ENCODE peak calls at places on chromosomes 1 and 21, in seven cellular contexts. N is heart right ventricle; P is CD8-positive, alpha-beta T cell; T is PC-3; Y is AG09309; E is fibroblast of pulmonary artery; A is AG04450. J is an unnamed sample.

GRCh38 chr21:20388400-20388799 is 609.8 kb upstream of the NCAM2 start:
- DNase-seq in N (no peak), P (peak), T (no peak), Y (no peak), E (no peak), A (no peak), J (no peak)

GRCh38 chr1:215597961-215598360 is 30.9 kb downstream of the KCTD3 start:
- DNase-seq in N (no peak), P (no peak), T (no peak), Y (no peak), E (no peak), A (no peak), J (no peak)

GRCh38 chr1:177871633-177872562 is 98.0 kb downstream of the SEC16B start:
- DNase-seq in N (no peak), P (no peak), T (no peak), Y (no peak), E (no peak), A (no peak), J (no peak)

GRCh38 chr1:88302843-88303486 is 381.1 kb upstream of the PKN2 start:
- DNase-seq in N (peak), P (no peak), T (peak), Y (no peak), E (peak), A (peak), J (peak)

GRCh38 chr1:92859400-92860039 is 27.7 kb downstream of the RPL5 start:
- DNase-seq in N (no peak), P (no peak), T (no peak), Y (no peak), E (no peak), A (no peak), J (no peak)

GRCh38 chr1:22018583-22019559 is 17.4 kb downstream of the CELA3A start:
- DNase-seq in N (no peak), P (peak), T (peak), Y (peak), E (peak), A (no peak), J (peak)

GRCh38 chr1:218665216-218665615 is 320.1 kb downstream of the TGFB2 start:
- DNase-seq in N (peak), P (no peak), T (peak), Y (peak), E (peak), A (no peak), J (no peak)

GRCh38 chr1:32393832-32394140 is 455 bp downstream of the BSDC1 start:
- DNase-seq in N (no peak), P (no peak), T (peak), Y (no peak), E (peak), A (no peak), J (no peak)

GRCh38 chr1:187038789-187039188 is 210.0 kb downstream of the PLA2G4A start:
- DNase-seq in N (no peak), P (no peak), T (peak), Y (no peak), E (peak), A (peak), J (peak)

GRCh38 chr1:187037973-187038553 is 209.3 kb downstream of the PLA2G4A start:
- DNase-seq in N (no peak), P (no peak), T (no peak), Y (no peak), E (no peak), A (no peak), J (no peak)

GRCh38 chr1:187032982-187033705 is 204.4 kb downstream of the PLA2G4A start:
- DNase-seq in N (no peak), P (no peak), T (no peak), Y (no peak), E (peak), A (no peak), J (no peak)

GRCh38 chr1:187032316-187032981 is 203.7 kb downstream of the PLA2G4A start:
- DNase-seq in N (no peak), P (no peak), T (no peak), Y (no peak), E (no peak), A (no peak), J (no peak)

DNA sequence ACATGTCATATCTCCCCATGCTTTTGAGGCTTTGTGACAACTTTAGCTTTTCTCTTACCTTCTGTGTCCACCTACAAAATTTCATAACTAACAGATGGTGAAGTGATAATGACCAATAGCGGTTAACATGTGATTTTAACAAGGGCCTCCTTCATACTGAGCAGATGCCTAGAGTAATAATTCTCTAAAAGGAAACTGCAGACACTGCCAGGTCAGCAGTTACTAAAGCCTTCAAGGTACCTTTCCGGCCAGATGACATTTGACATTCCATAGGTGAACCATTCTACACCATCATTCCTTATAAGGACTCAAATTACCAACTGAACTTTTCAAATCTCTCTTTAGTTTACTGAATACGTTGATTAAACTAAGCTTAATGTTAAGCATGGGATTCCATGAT is 205.0 kb downstream of the PLA2G4A start:
- DNase-seq in N (no peak), P (no peak), T (no peak), Y (no peak), E (no peak), A (no peak), J (no peak)
- H3K4me3 ChIP-seq in N (no peak), P (no peak), T (no peak), Y (no peak), E (no peak), A (no peak), J (no peak)

GRCh38 chr1:205346956-205347574 is 9.7 kb downstream of the KLHDC8A start:
- DNase-seq in N (no peak), P (no peak), T (peak), Y (no peak), E (no peak), A (no peak), J (no peak)

GRCh38 chr1:205345761-205346160 is 11.0 kb downstream of the KLHDC8A start:
- DNase-seq in N (no peak), P (no peak), T (no peak), Y (no peak), E (no peak), A (no peak), J (no peak)

GRCh38 chr1:205340674-205341073 is 16.0 kb downstream of the KLHDC8A start:
- DNase-seq in N (no peak), P (no peak), T (no peak), Y (no peak), E (no peak), A (no peak), J (no peak)

GRCh38 chr1:205344010-205344808 is 12.5 kb downstream of the KLHDC8A start:
- DNase-seq in N (no peak), P (peak), T (no peak), Y (no peak), E (no peak), A (no peak), J (no peak)

DNA sequence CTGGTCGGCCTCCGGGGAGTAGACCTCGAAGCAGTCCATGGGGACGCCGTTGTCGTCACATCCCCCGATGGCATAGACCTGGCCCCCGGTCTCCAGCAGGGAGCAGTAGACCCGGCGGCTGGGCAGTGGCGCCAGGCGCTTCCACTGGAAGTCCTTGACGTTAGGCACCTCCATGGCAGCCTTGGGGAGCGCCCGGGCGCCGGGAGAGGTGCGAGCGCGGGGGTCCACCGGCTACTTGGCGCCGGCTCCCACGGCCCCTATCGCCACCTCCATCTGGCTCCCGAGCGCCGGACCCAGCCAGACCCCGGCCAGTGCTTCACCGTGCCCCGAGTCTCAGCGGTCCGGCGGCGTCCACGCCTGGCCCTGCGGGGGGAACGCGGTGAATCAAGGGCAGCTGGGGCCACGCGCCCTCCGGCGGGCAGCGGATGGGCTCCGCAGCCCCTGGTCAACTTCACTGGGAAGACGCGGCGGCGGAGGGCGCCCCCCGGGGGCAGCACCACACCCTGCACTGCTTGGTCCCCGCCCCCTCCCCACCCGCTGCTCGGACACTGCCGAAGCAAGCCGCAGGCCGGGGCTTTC is 13.2 kb downstream of the KLHDC8A start:
- DNase-seq in N (no peak), P (no peak), T (no peak), Y (no peak), E (no peak), A (no peak), J (no peak)
- H3K4me3 ChIP-seq in N (peak), P (peak), T (peak), Y (no peak), E (no peak), A (peak), J (peak)

GRCh38 chr1:53203466-53203865 is 6.8 kb downstream of the CPT2 start:
- DNase-seq in N (no peak), P (no peak), T (no peak), Y (no peak), E (no peak), A (no peak), J (no peak)
- H3K4me3 ChIP-seq in N (no peak), P (no peak), T (no peak), Y (no peak), E (no peak), A (no peak), J (no peak)

GRCh38 chr1:234535208-234535607 is 56.2 kb upstream of the TARBP1 start:
- DNase-seq in N (no peak), P (no peak), T (no peak), Y (no peak), E (no peak), A (no peak), J (no peak)

GRCh38 chr1:234535763-234536515 is 57.0 kb upstream of the TARBP1 start:
- DNase-seq in N (peak), P (no peak), T (no peak), Y (no peak), E (peak), A (no peak), J (no peak)

GRCh38 chr1:234533034-234533571 is 54.1 kb upstream of the TARBP1 start:
- DNase-seq in N (peak), P (no peak), T (peak), Y (peak), E (peak), A (peak), J (peak)

GRCh38 chr1:234532511-234532922 is 53.5 kb upstream of the TARBP1 start:
- DNase-seq in N (peak), P (no peak), T (no peak), Y (no peak), E (no peak), A (no peak), J (no peak)

DNA sequence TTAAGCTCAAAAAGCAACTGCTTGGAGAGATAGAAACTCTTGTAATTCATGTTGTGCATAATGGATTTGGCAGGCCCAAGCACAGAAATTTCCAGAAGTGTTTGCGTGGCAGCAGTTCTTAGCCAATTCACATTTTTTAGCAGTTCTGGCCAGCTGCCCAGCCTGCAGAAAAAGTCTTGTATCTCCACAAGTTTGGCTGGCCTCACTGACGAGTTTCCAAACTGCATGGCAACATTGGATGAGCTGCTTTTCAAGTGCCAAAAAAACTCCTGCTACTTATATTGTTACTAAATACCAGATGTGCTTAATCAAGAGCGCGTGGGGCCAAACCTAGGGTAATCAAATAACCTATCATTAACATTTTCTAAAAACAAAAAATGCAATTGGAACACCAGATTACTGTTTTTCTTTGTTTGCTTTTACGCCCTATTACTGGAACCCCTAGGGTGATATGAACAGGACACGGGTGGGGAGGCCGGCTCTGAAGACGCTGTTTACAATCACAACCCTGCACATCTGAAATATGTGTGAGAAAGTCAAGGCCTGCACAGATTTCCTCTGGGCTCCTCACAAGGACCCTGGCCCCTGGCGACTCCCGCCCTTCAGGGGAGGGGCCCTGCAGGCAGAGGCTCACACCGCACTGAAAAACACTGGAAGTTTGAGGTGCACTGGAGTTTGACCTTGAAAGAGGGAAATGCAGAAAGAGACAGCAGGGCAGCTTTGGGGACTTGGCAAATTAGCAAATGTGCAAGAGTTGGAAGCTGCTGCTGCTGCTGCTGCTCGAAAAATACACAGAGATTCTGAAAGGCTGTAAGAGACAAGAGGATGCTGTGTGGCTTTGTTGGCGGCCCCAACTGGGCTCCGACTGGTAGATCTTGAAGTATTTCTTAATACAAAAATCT is 55.2 kb upstream of the TARBP1 start:
- DNase-seq in N (peak), P (no peak), T (no peak), Y (peak), E (peak), A (peak), J (peak)
- H3K4me3 ChIP-seq in N (no peak), P (no peak), T (no peak), Y (no peak), E (no peak), A (no peak), J (no peak)

GRCh38 chr1:164756741-164757140 is 197.8 kb downstream of the PBX1 start:
- DNase-seq in N (no peak), P (no peak), T (peak), Y (no peak), E (peak), A (no peak), J (no peak)

GRCh38 chr1:164755674-164756073 is 196.7 kb downstream of the PBX1 start:
- DNase-seq in N (no peak), P (no peak), T (no peak), Y (no peak), E (no peak), A (no peak), J (no peak)

GRCh38 chr1:164757627-164758026 is 198.6 kb downstream of the PBX1 start:
- DNase-seq in N (no peak), P (no peak), T (no peak), Y (no peak), E (no peak), A (no peak), J (no peak)

GRCh38 chr1:164754088-164754600 is 195.2 kb downstream of the PBX1 start:
- DNase-seq in N (peak), P (no peak), T (no peak), Y (no peak), E (peak), A (no peak), J (no peak)

GRCh38 chr1:164753521-164754077 is 194.6 kb downstream of the PBX1 start:
- DNase-seq in N (no peak), P (no peak), T (no peak), Y (no peak), E (no peak), A (no peak), J (no peak)
- H3K4me3 ChIP-seq in N (peak), P (no peak), T (no peak), Y (no peak), E (no peak), A (no peak), J (no peak)

GRCh38 chr1:117683571-117684285 is 77.9 kb downstream of the TENT5C start:
- DNase-seq in N (no peak), P (no peak), T (no peak), Y (peak), E (no peak), A (no peak), J (no peak)
- H3K4me3 ChIP-seq in N (no peak), P (no peak), T (no peak), Y (no peak), E (no peak), A (no peak), J (no peak)

DNA sequence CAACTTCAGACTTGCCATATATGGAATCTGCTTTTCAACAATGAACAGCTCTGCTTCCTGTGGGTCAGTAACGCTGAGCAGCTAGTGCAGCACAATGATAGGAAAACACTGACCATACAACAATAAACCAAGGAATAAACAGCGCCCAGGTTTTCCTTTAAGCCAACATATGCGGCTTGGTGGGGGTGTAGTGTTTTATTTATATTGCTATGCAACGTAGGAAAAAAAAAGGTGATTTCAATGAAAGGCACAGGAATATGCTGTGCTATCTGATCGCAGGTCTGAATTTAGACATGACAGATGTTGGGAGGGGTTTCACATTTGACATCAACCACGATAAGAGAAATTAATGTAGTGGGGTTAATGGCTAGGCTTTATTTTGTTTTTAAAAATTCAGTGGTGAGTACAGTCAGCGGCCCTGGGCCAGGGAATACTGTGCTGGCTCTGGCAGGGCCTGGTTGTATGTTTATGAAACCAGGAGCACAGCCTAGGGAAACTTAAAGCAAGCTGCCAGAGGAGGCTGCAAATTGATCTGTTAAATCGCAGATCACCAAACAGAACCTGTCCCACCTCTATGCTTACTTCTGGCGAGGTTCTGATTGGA is 4.3 kb downstream of the TSPAN2 start:
- DNase-seq in N (peak), P (no peak), T (no peak), Y (no peak), E (no peak), A (no peak), J (no peak)
- H3K4me3 ChIP-seq in N (peak), P (no peak), T (no peak), Y (no peak), E (no peak), A (no peak), J (no peak)

DNA sequence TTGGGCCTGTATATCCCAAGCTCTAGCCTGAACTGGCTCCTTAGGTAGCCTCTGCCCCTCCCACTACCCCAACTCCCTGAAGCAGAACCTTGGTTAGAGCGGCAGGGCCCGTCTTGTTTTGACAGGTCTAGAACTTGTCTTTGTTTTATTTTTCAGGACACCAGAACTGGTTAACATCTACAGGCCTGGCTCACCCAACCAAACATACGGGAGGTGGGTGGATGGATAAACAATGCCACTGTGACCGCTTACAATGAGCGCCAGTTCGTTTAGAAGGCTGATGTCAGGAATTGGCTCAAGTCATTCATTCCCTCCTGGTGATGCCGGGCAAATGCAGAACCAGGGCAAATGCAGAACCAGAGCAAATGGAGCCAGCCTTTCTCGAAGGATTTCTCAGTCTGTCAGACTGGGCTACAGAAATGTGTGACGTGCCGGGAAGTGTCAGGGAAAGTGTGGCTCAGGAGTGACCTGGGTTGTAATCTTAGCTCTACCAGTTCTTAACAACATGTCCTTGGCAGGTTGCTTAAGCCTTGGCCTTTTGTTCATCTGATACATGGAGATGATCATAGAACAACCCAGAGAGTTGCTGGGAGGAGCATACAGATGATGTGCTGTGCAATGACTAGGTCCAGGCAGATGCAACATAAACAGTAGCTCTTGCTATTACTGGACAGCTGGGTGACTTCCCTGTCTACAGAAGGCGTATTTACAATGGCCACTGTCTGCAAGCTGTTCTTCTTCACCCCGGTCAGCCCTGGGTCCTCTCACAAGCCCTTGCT is 30.5 kb upstream of the BTG2 start:
- DNase-seq in N (no peak), P (no peak), T (no peak), Y (no peak), E (no peak), A (no peak), J (peak)
- H3K4me3 ChIP-seq in N (no peak), P (no peak), T (no peak), Y (no peak), E (no peak), A (no peak), J (no peak)

DNA sequence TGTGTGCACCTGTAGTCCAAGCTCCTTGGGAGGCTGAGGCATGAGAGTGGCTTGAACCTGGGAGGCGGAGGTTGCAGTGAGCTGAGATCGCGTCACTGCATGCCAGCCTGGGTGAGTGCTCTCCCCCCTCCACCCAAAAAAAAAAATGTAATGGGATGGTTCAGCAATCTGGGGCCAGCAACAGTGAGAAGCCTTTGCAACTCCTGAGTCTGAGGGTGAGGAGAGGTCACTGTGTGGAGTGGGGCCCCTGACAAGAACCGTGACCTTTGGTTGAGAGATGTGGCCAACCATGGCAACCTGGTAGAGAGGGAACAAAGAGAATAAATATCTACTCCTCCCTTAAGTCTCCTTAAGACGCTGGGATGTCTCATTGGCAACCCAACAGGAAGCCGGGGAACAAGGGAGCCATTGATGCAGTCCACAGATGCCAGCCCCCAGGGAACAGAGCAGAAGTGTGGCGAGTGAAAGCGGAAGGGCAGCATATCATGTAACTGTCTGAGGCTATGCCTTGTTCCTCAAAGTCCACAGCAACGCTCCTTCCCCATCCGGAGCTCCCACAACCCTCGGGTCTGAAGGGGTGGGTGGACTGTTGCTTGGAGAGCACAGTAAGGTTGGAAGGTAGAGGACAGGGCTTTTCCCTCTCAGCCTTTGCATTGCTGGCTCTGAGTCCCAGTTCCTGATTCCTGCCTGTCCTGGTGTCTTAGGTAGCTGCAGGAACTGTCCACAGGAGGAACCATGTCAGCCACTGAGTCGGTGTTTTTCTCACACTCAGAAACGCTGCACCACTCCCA is 8.3 kb downstream of the TRNP1 start:
- DNase-seq in N (peak), P (no peak), T (peak), Y (no peak), E (no peak), A (no peak), J (no peak)
- H3K4me3 ChIP-seq in N (no peak), P (no peak), T (no peak), Y (no peak), E (no peak), A (no peak), J (no peak)

J was measured in skeletal muscle cell.